ENCODE peak calls at places on chromosomes 13 and 19, in six cellular contexts. One of them, this sample, is unnamed.

GRCh38 chr19:46299004-46299509 is 2.2 kb downstream of the HIF3A start:
- DNase-seq in SK-N-SH: peak
- DNase-seq in neural progenitor cell: no peak
- DNase-seq in PC-3: peak
- DNase-seq in HCT116: peak
- DNase-seq in MM.1S: no peak
- DNase-seq in this sample: peak

GRCh38 chr13:46648166-46648607 is 95.2 kb downstream of the LRCH1 start:
- DNase-seq in SK-N-SH: no peak
- DNase-seq in neural progenitor cell: peak
- DNase-seq in PC-3: peak
- DNase-seq in HCT116: peak
- DNase-seq in MM.1S: peak
- DNase-seq in this sample: peak

GRCh38 chr19:52946322-52947310 is 16.1 kb downstream of the ZNF816 start:
- DNase-seq in SK-N-SH: peak
- DNase-seq in neural progenitor cell: peak
- DNase-seq in PC-3: peak
- DNase-seq in HCT116: no peak
- DNase-seq in MM.1S: no peak
- DNase-seq in this sample: peak

GRCh38 chr13:103101500-103101899 is 35.3 kb upstream of the SLC10A2 start:
- DNase-seq in SK-N-SH: peak
- DNase-seq in neural progenitor cell: no peak
- DNase-seq in PC-3: no peak
- DNase-seq in HCT116: no peak
- DNase-seq in MM.1S: no peak
- DNase-seq in this sample: no peak

GRCh38 chr13:26425439-26426358 is 131.8 kb upstream of the WASF3 start:
- DNase-seq in SK-N-SH: no peak
- DNase-seq in neural progenitor cell: no peak
- DNase-seq in PC-3: peak
- DNase-seq in HCT116: no peak
- DNase-seq in MM.1S: no peak
- DNase-seq in this sample: no peak

GRCh38 chr13:64305246-64305645 is 2889.6 kb upstream of the PCDH20 start:
- DNase-seq in SK-N-SH: no peak
- DNase-seq in neural progenitor cell: no peak
- DNase-seq in PC-3: peak
- DNase-seq in HCT116: no peak
- DNase-seq in MM.1S: no peak
- DNase-seq in this sample: no peak

GRCh38 chr19:28289294-28290063 is 923.5 kb downstream of the UQCRFS1 start:
- DNase-seq in SK-N-SH: peak
- DNase-seq in neural progenitor cell: no peak
- DNase-seq in PC-3: no peak
- DNase-seq in HCT116: no peak
- DNase-seq in MM.1S: no peak
- DNase-seq in this sample: peak

GRCh38 chr19:42540071-42540553 is 11.8 kb upstream of the CEACAM1 start:
- DNase-seq in SK-N-SH: no peak
- DNase-seq in neural progenitor cell: peak
- DNase-seq in PC-3: no peak
- DNase-seq in HCT116: no peak
- DNase-seq in MM.1S: no peak
- DNase-seq in this sample: peak

GRCh38 chr19:613732-614567 is 19.4 kb downstream of the POLRMT start:
- DNase-seq in SK-N-SH: peak
- DNase-seq in neural progenitor cell: no peak
- DNase-seq in PC-3: no peak
- DNase-seq in HCT116: no peak
- DNase-seq in MM.1S: no peak
- DNase-seq in this sample: no peak

GRCh38 chr13:114110091-114110829 is 22.2 kb downstream of the RASA3 start:
- DNase-seq in SK-N-SH: peak
- DNase-seq in neural progenitor cell: peak
- DNase-seq in PC-3: no peak
- DNase-seq in HCT116: no peak
- DNase-seq in MM.1S: peak
- DNase-seq in this sample: peak

GRCh38 chr19:41341669-41342490 is 11.8 kb downstream of the TGFB1 start:
- DNase-seq in SK-N-SH: peak
- DNase-seq in neural progenitor cell: no peak
- DNase-seq in PC-3: no peak
- DNase-seq in HCT116: no peak
- DNase-seq in MM.1S: no peak
- DNase-seq in this sample: no peak

GRCh38 chr19:4233282-4233853 is 4.0 kb downstream of the EBI3 start:
- DNase-seq in SK-N-SH: peak
- DNase-seq in neural progenitor cell: peak
- DNase-seq in PC-3: peak
- DNase-seq in HCT116: peak
- DNase-seq in MM.1S: peak
- DNase-seq in this sample: peak

GRCh38 chr13:24671367-24672117 is 8.7 kb upstream of the ATP12A start:
- DNase-seq in SK-N-SH: peak
- DNase-seq in neural progenitor cell: peak
- DNase-seq in PC-3: peak
- DNase-seq in HCT116: peak
- DNase-seq in MM.1S: no peak
- DNase-seq in this sample: peak

GRCh38 chr13:49693877-49694276 is 2.6 kb upstream of the EBPL start:
- DNase-seq in SK-N-SH: no peak
- DNase-seq in neural progenitor cell: no peak
- DNase-seq in PC-3: no peak
- DNase-seq in HCT116: no peak
- DNase-seq in MM.1S: no peak
- DNase-seq in this sample: no peak

GRCh38 chr19:13987101-13987890 is 18.8 kb downstream of the RFX1 start:
- DNase-seq in SK-N-SH: peak
- DNase-seq in neural progenitor cell: no peak
- DNase-seq in PC-3: no peak
- DNase-seq in HCT116: no peak
- DNase-seq in MM.1S: no peak
- DNase-seq in this sample: no peak

GRCh38 chr19:50728084-50728737 is 5.0 kb downstream of the CLEC11A start:
- DNase-seq in SK-N-SH: peak
- DNase-seq in neural progenitor cell: peak
- DNase-seq in PC-3: no peak
- DNase-seq in HCT116: no peak
- DNase-seq in MM.1S: no peak
- DNase-seq in this sample: peak
- H3K9ac ChIP-seq in SK-N-SH: no peak
- H3K9ac ChIP-seq in neural progenitor cell: no peak
- H3K9ac ChIP-seq in PC-3: no peak
- H3K9ac ChIP-seq in HCT116: no peak
- H3K9ac ChIP-seq in MM.1S: no peak
- H3K9ac ChIP-seq in this sample: no peak

GRCh38 chr19:44943801-44944249 is 1.8 kb downstream of the APOC4 start:
- DNase-seq in SK-N-SH: no peak
- DNase-seq in neural progenitor cell: no peak
- DNase-seq in PC-3: no peak
- DNase-seq in HCT116: no peak
- DNase-seq in MM.1S: no peak
- DNase-seq in this sample: peak
- TF ChIP-seq EZH2phosphoT487 in SK-N-SH: no peak
- TF ChIP-seq EZH2phosphoT487 in neural progenitor cell: no peak
- TF ChIP-seq EZH2phosphoT487 in PC-3: no peak
- TF ChIP-seq EZH2phosphoT487 in HCT116: no peak
- TF ChIP-seq EZH2phosphoT487 in MM.1S: no peak
- TF ChIP-seq EZH2phosphoT487 in this sample: no peak

DNA sequence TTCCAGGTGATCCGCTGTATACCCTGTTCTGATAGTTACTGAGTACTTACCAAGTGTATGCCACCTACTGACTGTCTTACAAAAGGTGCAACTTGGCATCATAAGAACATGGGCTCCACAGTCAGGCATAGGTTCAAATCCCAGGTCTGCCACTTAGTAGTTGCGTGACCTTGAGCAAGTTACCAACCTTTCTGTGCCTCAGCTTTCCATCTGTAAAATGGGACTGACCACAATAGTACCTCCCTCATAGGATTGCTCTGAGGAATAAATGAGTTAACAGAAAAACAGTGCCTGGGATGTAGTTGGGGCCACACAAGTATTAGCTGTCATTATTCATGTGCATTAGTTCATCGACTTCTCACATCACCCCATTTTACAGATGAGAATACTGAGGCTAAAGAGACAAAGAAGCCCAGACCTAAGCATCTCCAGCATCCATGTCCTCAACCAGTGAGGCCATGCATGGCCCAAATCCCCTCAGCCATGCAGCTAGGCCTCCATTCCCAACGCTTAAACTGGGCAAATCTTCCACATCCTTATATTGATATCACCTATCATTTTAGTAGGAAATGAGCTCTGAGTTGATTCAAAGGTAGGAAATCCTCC is 51.3 kb upstream of the UBE2L5 start:
- DNase-seq in SK-N-SH: no peak
- DNase-seq in neural progenitor cell: no peak
- DNase-seq in PC-3: no peak
- DNase-seq in HCT116: no peak
- DNase-seq in MM.1S: no peak
- DNase-seq in this sample: no peak
- H3K9ac ChIP-seq in SK-N-SH: no peak
- H3K9ac ChIP-seq in neural progenitor cell: no peak
- H3K9ac ChIP-seq in PC-3: no peak
- H3K9ac ChIP-seq in HCT116: no peak
- H3K9ac ChIP-seq in MM.1S: peak
- H3K9ac ChIP-seq in this sample: no peak

DNA sequence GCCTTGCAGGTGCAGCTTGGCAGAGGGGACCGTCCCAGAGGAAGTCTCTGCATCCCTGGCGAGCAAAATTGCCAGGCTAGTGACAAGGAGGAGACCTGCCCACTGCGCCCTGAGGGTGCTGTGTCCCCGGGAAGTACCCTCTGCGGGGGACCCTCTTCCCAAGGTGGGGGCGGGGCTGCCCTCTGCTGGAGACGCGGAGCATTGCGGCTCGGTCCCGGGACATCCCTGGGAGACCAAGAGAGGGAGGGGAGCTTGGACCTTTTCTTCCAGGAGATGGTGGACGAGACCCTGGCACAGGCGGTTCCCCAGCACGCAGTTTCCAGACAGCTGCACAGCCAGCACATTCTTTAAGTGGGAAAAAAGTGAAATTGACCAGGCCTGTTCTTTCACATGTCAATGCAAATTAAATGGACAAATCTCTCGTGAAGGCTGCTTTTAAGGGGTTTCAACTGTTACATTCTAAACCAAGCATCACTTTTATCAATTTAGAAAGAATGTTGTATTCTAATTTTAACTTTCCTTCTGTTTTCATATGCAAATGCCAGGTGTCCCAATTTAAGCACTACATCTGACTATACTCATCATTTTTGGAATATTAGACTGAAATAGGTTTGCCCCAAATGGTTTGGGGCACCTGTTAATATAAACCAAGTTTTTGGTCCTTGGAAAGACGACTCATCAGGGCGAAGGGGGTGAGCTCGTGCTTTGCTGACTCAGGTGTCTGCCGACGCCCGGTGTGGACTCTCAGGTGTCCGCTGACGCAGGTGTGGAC is 60.7 kb downstream of the MCF2L start:
- DNase-seq in SK-N-SH: peak
- DNase-seq in neural progenitor cell: peak
- DNase-seq in PC-3: peak
- DNase-seq in HCT116: no peak
- DNase-seq in MM.1S: peak
- DNase-seq in this sample: peak
- TF ChIP-seq EZH2phosphoT487 in SK-N-SH: no peak
- TF ChIP-seq EZH2phosphoT487 in neural progenitor cell: no peak
- TF ChIP-seq EZH2phosphoT487 in PC-3: no peak
- TF ChIP-seq EZH2phosphoT487 in HCT116: no peak
- TF ChIP-seq EZH2phosphoT487 in MM.1S: peak
- TF ChIP-seq EZH2phosphoT487 in this sample: no peak

GRCh38 chr19:10461047-10461949 is 41.0 kb downstream of the PDE4A start:
- DNase-seq in SK-N-SH: peak
- DNase-seq in neural progenitor cell: peak
- DNase-seq in PC-3: peak
- DNase-seq in HCT116: peak
- DNase-seq in MM.1S: peak
- DNase-seq in this sample: peak
- H3K9ac ChIP-seq in SK-N-SH: no peak
- H3K9ac ChIP-seq in neural progenitor cell: no peak
- H3K9ac ChIP-seq in PC-3: no peak
- H3K9ac ChIP-seq in HCT116: no peak
- H3K9ac ChIP-seq in MM.1S: no peak
- H3K9ac ChIP-seq in this sample: no peak

GRCh38 chr13:37621811-37622361 is 23.3 kb upstream of the POSTN start:
- DNase-seq in SK-N-SH: no peak
- DNase-seq in neural progenitor cell: no peak
- DNase-seq in PC-3: no peak
- DNase-seq in HCT116: no peak
- DNase-seq in MM.1S: no peak
- DNase-seq in this sample: peak
- TF ChIP-seq EZH2phosphoT487 in SK-N-SH: no peak
- TF ChIP-seq EZH2phosphoT487 in neural progenitor cell: no peak
- TF ChIP-seq EZH2phosphoT487 in PC-3: no peak
- TF ChIP-seq EZH2phosphoT487 in HCT116: no peak
- TF ChIP-seq EZH2phosphoT487 in MM.1S: no peak
- TF ChIP-seq EZH2phosphoT487 in this sample: no peak

This sample was measured in GM23248.